ENCODE peak calls at places on chromosomes 4 and X, in seven cellular contexts. W is IMR-90; J is stimulated activated CD4-positive, alpha-beta T cell treated with anti-CD3 and anti-CD28 coated beads, TNF-alpha, amount 100 ng/mL, for 4 hours; L is anterior cingulate cortex; E is T-helper 17 cell; O is PC-3; S is activated T-cell treated with anti-CD3 and anti-CD28 coated beads, Interleukin-2, amount 50 U/mL, for 48 hours. C is an unnamed sample.

GRCh38 chrX:43436497-43436896 is 219.6 kb upstream of the MAOA start:
- DNase-seq in S (no peak), E (no peak), O (no peak), J (no peak), W (no peak), L (no peak), C (no peak)

GRCh38 chr4:16942491-16942890 is 44.0 kb upstream of the LDB2 start:
- DNase-seq in W (no peak), J (no peak), O (no peak), E (no peak), L (no peak), S (no peak), C (no peak)

GRCh38 chr4:84726356-84726755 is 143.4 kb downstream of the CDS1 start:
- DNase-seq in J (no peak), W (peak; percentile 8), O (no peak), L (no peak), S (no peak), E (no peak), C (no peak)

GRCh38 chr4:81930506-81931238 is 443.1 kb downstream of the HNRNPD start:
- DNase-seq in S (no peak), L (no peak), O (no peak), E (no peak), J (no peak), W (no peak), C (no peak)

GRCh38 chr4:80098635-80099034 is 25.6 kb upstream of the ANTXR2 start:
- DNase-seq in S (no peak), E (no peak), W (no peak), J (no peak), L (no peak), O (no peak), C (no peak)

GRCh38 chr4:41012308-41012707 is 202.0 kb downstream of the APBB2 start:
- DNase-seq in W (peak; percentile 51), L (no peak), S (no peak), E (no peak), O (no peak), J (no peak), C (no peak)

GRCh38 chr4:77193511-77194236 is 36.7 kb downstream of the CCNG2 start:
- DNase-seq in J (peak; percentile 61), S (peak; percentile 81), W (no peak), L (peak; percentile 23), E (peak; percentile 55), O (no peak), C (peak; percentile 89)

GRCh38 chrX:133370719-133371275 is 44.5 kb downstream of the GPC4 start:
- DNase-seq in J (no peak), S (no peak), L (no peak), W (no peak), E (no peak), O (no peak), C (no peak)

GRCh38 chr4:140738111-140738510 is 18.1 kb downstream of the TBC1D9 start:
- DNase-seq in S (no peak), W (no peak), L (no peak), J (no peak), O (no peak), E (no peak), C (no peak)

C was measured in NB4.